ENCODE peak calls at places on chromosomes 5 and 9, in five cellular contexts. M, D, H, C and Y are unnamed samples.

GRCh38 chr5:139635606-139636206 is 12.4 kb upstream of the CXXC5 start:
- DNase-seq in M (no peak), D (peak; percentile 57), H (peak; percentile 83), C (peak; percentile 67), Y (no peak)

GRCh38 chr5:104111622-104112021 is 549.0 kb upstream of the NUDT12 start:
- DNase-seq in M (no peak), D (no peak), H (no peak), C (no peak), Y (no peak)

GRCh38 chr5:147174671-147175070 is 60.2 kb upstream of the STK32A start:
- DNase-seq in M (no peak), D (no peak), H (no peak), C (no peak), Y (no peak)

GRCh38 chr9:128211551-128212281 is 8.5 kb downstream of the DNM1 start:
- DNase-seq in M (no peak), D (no peak), H (no peak), C (no peak), Y (no peak)

GRCh38 chr9:136526625-136527066 is 19.2 kb downstream of the NOTCH1 start:
- DNase-seq in M (no peak), D (no peak), H (peak; percentile 57), C (peak; percentile 72), Y (no peak)

GRCh38 chr5:148734518-148734917 is 80.2 kb upstream of the HTR4 start:
- DNase-seq in M (no peak), D (no peak), H (no peak), C (no peak), Y (no peak)

GRCh38 chr9:752681-753200 is 88.8 kb upstream of the DMRT1 start:
- DNase-seq in M (no peak), D (no peak), H (no peak), C (no peak), Y (no peak)

GRCh38 chr5:159552751-159553150 is 222.5 kb upstream of the IL12B start:
- DNase-seq in M (no peak), D (peak; percentile 56), H (no peak), C (peak; percentile 6), Y (no peak)

GRCh38 chr5:57432876-57433275 is 49.7 kb downstream of the ACTBL2 start:
- DNase-seq in M (no peak), D (peak; percentile 51), H (no peak), C (no peak), Y (no peak)
- TF ChIP-seq CTCF in M (peak; percentile 11), D (peak; percentile 54), H (peak; percentile 12), C (peak; percentile 14), Y (peak; percentile 50)

GRCh38 chr5:73303139-73304079 is 130.4 kb downstream of the TMEM174 start:
- DNase-seq in M (peak; percentile 48), D (no peak), H (no peak), C (peak; percentile 76), Y (no peak)

GRCh38 chr5:73305386-73305785 is 132.4 kb downstream of the TMEM174 start:
- DNase-seq in M (no peak), D (no peak), H (no peak), C (no peak), Y (no peak)

GRCh38 chr5:73302797-73303138 is 129.8 kb downstream of the TMEM174 start:
- DNase-seq in M (no peak), D (peak; percentile 37), H (no peak), C (no peak), Y (no peak)

GRCh38 chr5:73306078-73306719 is 133.2 kb downstream of the TMEM174 start:
- DNase-seq in M (no peak), D (no peak), H (no peak), C (no peak), Y (no peak)

DNA sequence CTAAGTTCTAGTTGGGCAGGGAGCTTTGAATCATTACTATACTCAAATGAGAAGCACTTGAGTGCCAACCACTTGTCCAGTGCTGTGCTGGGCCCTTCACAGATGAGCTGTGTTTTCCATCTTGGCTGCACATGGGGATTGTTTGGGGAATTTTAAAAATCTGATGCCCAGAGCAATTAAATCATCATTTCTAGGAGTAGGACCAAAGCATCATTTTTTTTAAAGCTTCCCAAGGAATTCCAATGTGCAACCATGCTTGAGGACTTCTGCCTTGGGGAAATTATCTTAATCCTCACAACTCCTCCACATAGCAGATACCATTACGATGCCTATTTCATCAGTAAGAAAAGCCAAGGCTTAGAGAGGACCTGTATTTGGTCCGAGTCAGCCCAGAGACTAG is 131.4 kb downstream of the TMEM174 start:
- DNase-seq in M (no peak), D (no peak), H (no peak), C (no peak), Y (no peak)
- TF ChIP-seq CTCF in M (no peak), D (no peak), H (no peak), C (no peak), Y (no peak)

DNA sequence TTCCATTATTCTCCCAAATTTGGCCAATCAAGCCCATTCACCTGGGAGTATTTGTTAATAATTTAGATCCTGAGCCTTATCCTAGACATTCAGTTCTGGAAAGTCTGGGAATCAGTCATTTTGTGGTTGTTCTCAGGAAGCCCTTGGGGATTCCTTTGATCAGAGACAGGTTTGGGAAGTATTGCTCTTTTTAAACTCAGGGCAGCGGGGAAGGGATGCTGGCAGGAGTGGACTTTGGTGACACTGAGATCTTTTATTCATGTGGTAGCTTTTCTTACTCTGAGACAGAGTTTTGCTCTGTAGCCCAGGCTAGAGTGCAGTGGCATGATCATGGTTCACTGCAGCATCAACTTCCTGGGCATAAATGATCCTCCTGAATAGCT is 586.9 kb downstream of the RAB3C start:
- DNase-seq in M (no peak), D (no peak), H (no peak), C (no peak), Y (no peak)
- TF ChIP-seq CTCF in M (no peak), D (no peak), H (no peak), C (no peak), Y (no peak)

GRCh38 chr9:134784612-134785305 is 95.9 kb upstream of the FCN2 start:
- DNase-seq in M (no peak), D (no peak), H (no peak), C (peak; percentile 63), Y (no peak)

GRCh38 chr9:134782921-134783698 is 97.5 kb upstream of the FCN2 start:
- DNase-seq in M (no peak), D (no peak), H (no peak), C (no peak), Y (no peak)

GRCh38 chr9:134779640-134780039 is 101.0 kb upstream of the FCN2 start:
- DNase-seq in M (no peak), D (no peak), H (no peak), C (no peak), Y (no peak)

GRCh38 chr9:134783699-134784039 is 96.9 kb upstream of the FCN2 start:
- DNase-seq in M (no peak), D (no peak), H (no peak), C (no peak), Y (no peak)

GRCh38 chr9:134781895-134782294 is 98.7 kb upstream of the FCN2 start:
- DNase-seq in M (no peak), D (no peak), H (no peak), C (peak; percentile 60), Y (no peak)
- TF ChIP-seq CTCF in M (peak; percentile 31), D (no peak), H (no peak), C (peak; percentile 58), Y (peak; percentile 67)

GRCh38 chr5:169270827-169271226 is 30.1 kb downstream of the SLIT3 start:
- DNase-seq in M (no peak), D (no peak), H (no peak), C (no peak), Y (no peak)
- TF ChIP-seq CTCF in M (no peak), D (no peak), H (no peak), C (no peak), Y (no peak)

DNA sequence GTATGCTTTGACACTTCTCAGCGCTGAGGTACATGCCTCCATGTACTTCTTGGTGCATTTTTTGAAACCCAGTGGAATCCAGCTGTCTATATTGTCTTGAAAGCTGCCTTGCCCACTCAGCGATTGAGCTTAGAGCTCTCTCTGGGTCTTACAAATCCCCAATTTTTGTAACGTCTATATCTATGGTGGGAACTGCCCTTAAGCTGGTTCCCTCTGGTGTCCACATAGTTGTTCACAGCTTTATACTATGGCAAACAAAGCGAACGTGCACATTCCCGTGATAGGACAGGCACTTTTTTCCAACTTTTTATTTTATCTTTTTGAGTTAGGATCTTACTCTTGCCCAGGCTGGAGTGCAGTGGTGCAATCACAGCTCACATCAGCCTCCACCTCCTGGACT is 20.9 kb downstream of the CDHR2 start:
- DNase-seq in M (no peak), D (peak; percentile 23), H (no peak), C (no peak), Y (no peak)
- TF ChIP-seq CTCF in M (no peak), D (no peak), H (no peak), C (no peak), Y (peak; percentile 55)

DNA sequence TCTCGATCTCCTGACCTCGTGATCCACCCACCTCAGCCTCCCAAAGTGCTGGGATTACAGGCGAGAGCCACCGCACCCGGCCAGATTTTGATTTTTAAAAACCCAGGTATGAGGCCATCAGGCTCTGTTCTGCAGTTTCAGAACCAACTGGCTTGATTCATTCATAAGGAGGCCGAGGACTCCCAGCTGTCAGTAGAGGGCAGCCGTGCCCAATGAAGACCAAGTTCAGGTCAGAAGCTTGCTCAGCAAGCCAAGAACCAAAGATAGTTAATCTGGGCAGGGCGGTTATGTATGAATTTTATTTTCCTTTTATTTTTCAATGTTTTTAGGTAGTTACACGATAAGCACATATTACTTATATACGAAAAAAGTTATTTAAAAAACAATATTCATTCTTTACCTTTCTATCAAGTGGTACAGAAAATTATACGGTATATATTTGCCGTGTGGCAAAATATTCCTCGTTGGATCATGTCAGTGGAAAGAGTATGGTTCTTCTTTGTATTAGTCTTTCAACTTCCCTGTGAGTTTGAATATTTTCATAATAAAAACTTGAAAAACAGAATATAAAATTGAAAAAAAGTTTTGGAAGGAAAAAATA is 18.0 kb downstream of the MGAT1 start:
- DNase-seq in M (no peak), D (peak; percentile 88), H (peak; percentile 80), C (peak; percentile 50), Y (peak; percentile 64)
- TF ChIP-seq CTCF in M (peak; percentile 67), D (peak; percentile 88), H (peak; percentile 37), C (peak; percentile 52), Y (peak; percentile 88)